ENCODE peak calls at places on chromosomes 6 and 20, in nine cellular contexts. G is central memory CD8-positive, alpha-beta T cell; R is GM10248; F is stimulated activated CD4-positive, alpha-beta T cell treated with anti-CD3 and anti-CD28 coated beads, Interleukin-1b, Interleukin-23, amount 100 ng/mL, for 1 hour; T is D341Med; H is astrocyte of the spinal cord; A is IMR-90; N is foreskin melanocyte; P is activated T-cell treated with anti-CD3 and anti-CD28 coated beads, Interleukin-2, amount 50 U/mL, for 72 hours. U is an unnamed sample.

GRCh38 chr6:54617730-54618129 is 228.8 kb upstream of the FAM83B start:
- DNase-seq in G (no peak), R (no peak), F (no peak), T (no peak), H (peak; percentile 83), A (peak; percentile 84), N (no peak), P (no peak), U (peak; percentile 74)

GRCh38 chr6:27280064-27280539 is 32.0 kb downstream of the POM121L2 start:
- DNase-seq in G (no peak), R (no peak), F (no peak), T (peak; percentile 46), H (peak; percentile 56), A (peak; percentile 53), N (no peak), P (peak; percentile 24), U (peak; percentile 60)

GRCh38 chr6:154156135-154156948 is 117.3 kb downstream of the OPRM1 start:
- DNase-seq in G (peak; percentile 33), R (peak; percentile 37), F (peak; percentile 30), T (peak; percentile 58), H (peak; percentile 52), A (peak; percentile 45), N (no peak), P (peak; percentile 64), U (peak; percentile 80)

GRCh38 chr6:41778895-41779294 is 805 bp downstream of the FRS3 start:
- DNase-seq in G (no peak), R (no peak), F (no peak), T (no peak), H (no peak), A (no peak), N (no peak), P (no peak), U (no peak)

GRCh38 chr20:51680067-51680749 is 88.0 kb downstream of the ATP9A start:
- DNase-seq in G (no peak), R (no peak), F (no peak), T (no peak), H (no peak), A (no peak), N (no peak), P (no peak), U (no peak)

GRCh38 chr6:34237722-34238506 is 1.2 kb downstream of the HMGA1 start:
- DNase-seq in G (no peak), R (peak; percentile 62), F (no peak), T (peak; percentile 87), H (peak; percentile 22), A (peak; percentile 33), N (no peak), P (peak; percentile 83), U (peak; percentile 31)

GRCh38 chr20:51542033-51542893 is at the start of gene NFATC2:
- DNase-seq in G (peak; percentile 46), R (peak; percentile 89), F (peak; percentile 33), T (peak; percentile 57), H (no peak), A (no peak), N (no peak), P (peak; percentile 78), U (no peak)

GRCh38 chr20:29443819-29444218 is 1813.6 kb upstream of the DEFB115 start:
- DNase-seq in G (no peak), R (no peak), F (no peak), T (no peak), H (no peak), A (no peak), N (no peak), P (peak; percentile 37), U (no peak)

GRCh38 chr6:130670142-130670541 is 157.1 kb upstream of the SMLR1 start:
- DNase-seq in G (no peak), R (no peak), F (no peak), T (no peak), H (no peak), A (no peak), N (no peak), P (no peak), U (no peak)

GRCh38 chr20:63635431-63636141 is 8.7 kb upstream of the GMEB2 start:
- DNase-seq in G (peak; percentile 59), R (no peak), F (no peak), T (no peak), H (no peak), A (no peak), N (no peak), P (peak; percentile 77), U (no peak)

GRCh38 chr20:8244637-8245036 is 112.6 kb downstream of the PLCB1 start:
- DNase-seq in G (no peak), R (no peak), F (no peak), T (no peak), H (peak; percentile 60), A (peak; percentile 67), N (no peak), P (no peak), U (peak; percentile 88)

GRCh38 chr6:16187185-16187584 is 51.2 kb upstream of the GMPR start:
- DNase-seq in G (no peak), R (no peak), F (no peak), T (no peak), H (no peak), A (no peak), N (no peak), P (no peak), U (no peak)

GRCh38 chr6:115783402-115784061 is 277.2 kb downstream of the FRK start:
- DNase-seq in G (no peak), R (no peak), F (no peak), T (no peak), H (peak; percentile 64), A (no peak), N (no peak), P (no peak), U (no peak)

GRCh38 chr6:88725111-88725711 is 238.2 kb downstream of the RNGTT start:
- DNase-seq in G (no peak), R (peak; percentile 18), F (peak; percentile 16), T (peak; percentile 64), H (peak; percentile 90), A (peak; percentile 74), N (no peak), P (peak; percentile 31), U (peak; percentile 95)

GRCh38 chr6:135782517-135782916 is 69.0 kb upstream of the PDE7B start:
- DNase-seq in G (no peak), R (no peak), F (no peak), T (no peak), H (no peak), A (peak; percentile 41), N (no peak), P (no peak), U (peak; percentile 26)

GRCh38 chr6:4397307-4397706 is 261.9 kb upstream of the ECI2 start:
- DNase-seq in G (no peak), R (no peak), F (no peak), T (no peak), H (no peak), A (no peak), N (no peak), P (no peak), U (no peak)

GRCh38 chr6:30325150-30325872 is 1.4 kb upstream of the TRIM39 start:
- DNase-seq in G (no peak), R (peak; percentile 79), F (no peak), T (no peak), H (peak; percentile 42), A (peak; percentile 49), N (no peak), P (peak; percentile 83), U (peak; percentile 59)

GRCh38 chr6:75334266-75335040 is 49.9 kb upstream of the TMEM30A start:
- DNase-seq in G (no peak), R (no peak), F (no peak), T (peak; percentile 28), H (peak; percentile 77), A (peak; percentile 72), N (no peak), P (no peak), U (peak; percentile 88)

GRCh38 chr6:1858865-1859264 is 249.2 kb downstream of the FOXC1 start:
- DNase-seq in G (no peak), R (no peak), F (no peak), T (no peak), H (no peak), A (no peak), N (no peak), P (no peak), U (no peak)

GRCh38 chr6:12060780-12061619 is 48.9 kb downstream of the HIVEP1 start:
- DNase-seq in G (peak; percentile 51), R (peak; percentile 74), F (no peak), T (no peak), H (peak; percentile 76), A (peak; percentile 51), N (peak; percentile 32), P (peak; percentile 74), U (peak; percentile 75)

GRCh38 chr6:129536271-129536670 is 173.7 kb downstream of the ARHGAP18 start:
- DNase-seq in G (no peak), R (no peak), F (no peak), T (no peak), H (no peak), A (no peak), N (no peak), P (no peak), U (no peak)

GRCh38 chr6:135568366-135568765 is 70.8 kb upstream of the AHI1 start:
- DNase-seq in G (no peak), R (peak; percentile 15), F (no peak), T (no peak), H (peak; percentile 91), A (peak; percentile 95), N (peak; percentile 29), P (peak; percentile 48), U (peak; percentile 97)

GRCh38 chr6:134814076-134814709 is 135.7 kb downstream of the ALDH8A1 start:
- DNase-seq in G (no peak), R (no peak), F (no peak), T (no peak), H (peak; percentile 48), A (peak; percentile 82), N (no peak), P (no peak), U (peak; percentile 65)

GRCh38 chr6:53302678-53303360 is 45.9 kb downstream of the ELOVL5 start:
- DNase-seq in G (no peak), R (no peak), F (no peak), T (no peak), H (peak; percentile 88), A (peak; percentile 82), N (no peak), P (no peak), U (peak; percentile 71)

GRCh38 chr20:18650224-18650623 is 62.4 kb downstream of the DTD1 start:
- DNase-seq in G (no peak), R (no peak), F (no peak), T (no peak), H (no peak), A (no peak), N (no peak), P (no peak), U (no peak)

GRCh38 chr6:89007209-89008001 is 44.0 kb upstream of the RNGTT start:
- DNase-seq in G (no peak), R (no peak), F (no peak), T (no peak), H (no peak), A (no peak), N (peak; percentile 59), P (no peak), U (peak; percentile 41)

GRCh38 chr6:167825759-167826229 is 917 bp upstream of the AFDN start:
- DNase-seq in G (no peak), R (no peak), F (no peak), T (peak; percentile 76), H (no peak), A (no peak), N (no peak), P (peak; percentile 17), U (peak; percentile 46)

GRCh38 chr20:43305749-43306148 is 116.0 kb upstream of the PTPRT start:
- DNase-seq in G (no peak), R (no peak), F (no peak), T (no peak), H (no peak), A (no peak), N (no peak), P (no peak), U (no peak)

GRCh38 chr6:9370480-9370879 is 935.1 kb upstream of the SLC35B3 start:
- DNase-seq in G (no peak), R (no peak), F (no peak), T (no peak), H (no peak), A (no peak), N (no peak), P (no peak), U (no peak)

GRCh38 chr6:145235207-145235606 is 500.1 kb downstream of the EPM2A start:
- DNase-seq in G (no peak), R (no peak), F (no peak), T (no peak), H (peak; percentile 8), A (peak; percentile 20), N (no peak), P (no peak), U (no peak)

GRCh38 chr6:33952016-33952415 is 148.2 kb upstream of the MLN start:
- DNase-seq in G (no peak), R (no peak), F (no peak), T (no peak), H (no peak), A (no peak), N (no peak), P (no peak), U (no peak)

U was measured in choroid plexus epithelial cell.